ENCODE peak calls at places on chromosomes 5 and 9, in five cellular contexts. R is WTC11, T is lower leg skin, H is lower lobe of right lung, U is tibial nerve. A is an unnamed sample.

GRCh38 chr5:172909931-172910502 is 49.2 kb upstream of the RPL26L1 start:
- DNase-seq in U (no peak), R (no peak), T (no peak), H (no peak), A (no peak)

GRCh38 chr9:95104966-95105365 is 212.5 kb downstream of the FANCC start:
- DNase-seq in U (no peak), H (peak), R (no peak), T (no peak), A (no peak)

GRCh38 chr9:130766031-130766903 is 68.8 kb upstream of the ABL1 start:
- DNase-seq in R (no peak), H (no peak), T (peak), U (no peak), A (no peak)

GRCh38 chr5:68320094-68320986 is 104.8 kb downstream of the PIK3R1 start:
- DNase-seq in R (no peak), T (no peak), H (no peak), U (no peak), A (no peak)

GRCh38 chr5:55303238-55303690 is 4.2 kb downstream of the DHX29 start:
- DNase-seq in T (no peak), U (no peak), R (no peak), H (peak), A (no peak)

GRCh38 chr9:35689601-35690446 is at the start of gene TPM2:
- DNase-seq in U (peak), T (peak), H (peak), R (peak), A (peak)

GRCh38 chr9:129185991-129186390 is 7.9 kb upstream of the IER5L start:
- DNase-seq in H (no peak), U (no peak), R (no peak), T (no peak), A (no peak)

GRCh38 chr9:134976403-134976802 is 58.7 kb upstream of the FCN1 start:
- DNase-seq in R (no peak), T (no peak), H (no peak), U (no peak), A (no peak)

GRCh38 chr9:4258321-4259093 is 41.4 kb downstream of the GLIS3 start:
- DNase-seq in T (no peak), U (no peak), H (no peak), R (no peak), A (no peak)

GRCh38 chr9:14313951-14314423 is at the start of gene NFIB:
- DNase-seq in R (peak), U (no peak), T (peak), H (peak), A (peak)

GRCh38 chr9:84512493-84512892 is 157.0 kb upstream of the NTRK2 start:
- DNase-seq in U (no peak), H (no peak), T (no peak), R (no peak), A (no peak)

GRCh38 chr5:42666821-42667325 is 89.7 kb upstream of the CCDC152 start:
- DNase-seq in T (no peak), R (no peak), H (no peak), U (no peak), A (no peak)

GRCh38 chr9:27382308-27382707 is 85.4 kb upstream of the EQTN start:
- DNase-seq in R (no peak), H (no peak), T (no peak), U (no peak), A (no peak)

GRCh38 chr5:131068893-131069643 is 96.0 kb downstream of the HINT1 start:
- DNase-seq in U (no peak), H (no peak), R (no peak), T (no peak), A (peak)

GRCh38 chr5:87588316-87588715 is 175.6 kb upstream of the CCNH start:
- DNase-seq in U (no peak), T (no peak), H (no peak), R (no peak), A (no peak)

GRCh38 chr5:111968459-111968858 is 211.5 kb upstream of the NREP start:
- DNase-seq in R (no peak), T (no peak), H (no peak), U (no peak), A (no peak)

GRCh38 chr9:125638646-125639045 is 68.4 kb downstream of the MAPKAP1 start:
- DNase-seq in U (no peak), R (no peak), H (no peak), T (no peak), A (no peak)

GRCh38 chr5:176646707-176647029 is 616 bp upstream of the TSPAN17 start:
- DNase-seq in T (no peak), U (no peak), H (no peak), R (no peak), A (no peak)

GRCh38 chr5:14204785-14205321 is 61.7 kb downstream of the TRIO start:
- DNase-seq in T (peak), U (peak), H (peak), R (no peak), A (no peak)

GRCh38 chr9:69097053-69097452 is 61.5 kb downstream of the FXN start:
- DNase-seq in T (no peak), U (no peak), R (no peak), H (no peak), A (no peak)

GRCh38 chr5:2374703-2375102 is 376.8 kb downstream of the IRX2 start:
- DNase-seq in R (no peak), U (no peak), H (no peak), T (peak), A (no peak)

GRCh38 chr9:134375011-134375390 is 48.7 kb downstream of the RXRA start:
- DNase-seq in H (peak), R (no peak), U (peak), T (no peak), A (no peak)

GRCh38 chr5:140174472-140175366 is at the start of gene CYSTM1:
- DNase-seq in T (peak), U (peak), R (peak), H (peak), A (peak)
- TF ChIP-seq CTCF in T (no peak), U (no peak), R (no peak), H (no peak), A (no peak)

GRCh38 chr9:137277329-137278041 is at the start of gene TOR4A:
- DNase-seq in U (peak), T (peak), H (peak), R (peak), A (peak)
- TF ChIP-seq CTCF in U (no peak), T (no peak), H (peak), R (no peak), A (peak)

DNA sequence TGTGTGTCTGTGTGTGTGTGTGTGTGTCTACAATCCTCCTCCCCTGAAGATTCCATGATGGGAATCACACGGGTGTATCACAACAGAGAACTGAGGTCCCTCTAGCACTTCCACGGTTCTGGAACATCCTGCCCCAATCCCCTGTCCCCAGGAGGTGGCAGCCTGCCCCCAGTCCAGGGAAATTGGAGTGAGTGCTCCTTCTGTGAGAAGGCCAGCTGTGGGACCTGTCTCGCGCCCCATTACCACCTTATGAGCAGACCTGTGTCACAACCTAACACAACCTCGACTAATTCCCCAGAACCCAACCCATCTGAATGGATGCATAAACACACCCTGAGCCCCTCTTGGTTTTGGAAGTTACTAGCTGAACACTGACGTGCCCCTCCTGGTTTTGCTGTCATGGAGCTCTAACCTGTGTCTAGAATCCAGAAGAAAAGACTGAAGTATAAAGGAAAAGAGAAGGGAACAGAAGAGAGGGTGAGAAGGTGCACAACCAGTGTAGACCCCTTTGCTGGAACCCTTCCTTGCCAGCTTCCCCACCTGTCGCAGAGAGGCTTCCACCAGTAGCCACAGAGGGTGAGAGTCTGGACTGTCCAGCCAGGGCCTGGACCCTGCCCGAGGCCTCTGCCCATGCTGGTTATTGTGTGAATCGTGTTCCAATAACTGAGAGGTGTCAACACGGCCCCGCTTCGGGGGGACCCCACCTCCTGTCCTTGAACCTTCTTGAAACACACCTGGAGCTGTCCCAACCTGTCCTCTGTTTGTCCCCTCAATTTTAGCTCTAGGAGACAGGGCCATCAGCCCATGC is 3.4 kb downstream of the BTNL9 start:
- DNase-seq in R (no peak), U (no peak), T (peak), H (no peak), A (no peak)
- TF ChIP-seq CTCF in R (no peak), U (no peak), T (no peak), H (no peak), A (no peak)

GRCh38 chr5:75156585-75156984 is 80.1 kb downstream of the ANKRD31 start:
- DNase-seq in H (no peak), U (no peak), T (no peak), R (no peak), A (no peak)
- TF ChIP-seq CTCF in H (no peak), U (no peak), T (no peak), R (no peak), A (no peak)

DNA sequence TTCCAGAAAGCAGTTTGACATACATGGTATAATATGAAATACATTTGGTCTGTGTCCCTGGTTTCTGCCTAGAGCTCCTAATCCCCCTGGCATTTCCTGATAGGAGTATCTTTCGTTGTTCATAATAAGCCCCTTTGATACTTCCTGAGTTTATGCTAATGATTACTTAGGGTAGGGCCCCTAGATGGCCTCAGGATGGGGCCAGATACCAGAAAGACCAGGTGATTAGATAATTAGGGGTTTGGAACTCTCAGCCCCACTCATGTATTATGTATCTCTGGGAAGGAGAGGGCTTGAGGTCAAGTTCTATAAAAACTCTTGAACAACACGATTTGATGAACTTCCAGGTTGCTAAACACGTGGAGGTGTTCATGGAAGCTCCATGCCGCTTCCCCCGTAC is 163.3 kb upstream of the ZNF608 start:
- DNase-seq in U (no peak), T (no peak), H (no peak), R (no peak), A (no peak)
- TF ChIP-seq CTCF in U (no peak), T (no peak), H (no peak), R (no peak), A (no peak)

GRCh38 chr9:105194234-105194633 is 50.2 kb upstream of the SLC44A1 start:
- DNase-seq in T (no peak), R (no peak), H (no peak), U (no peak), A (no peak)

GRCh38 chr9:105195259-105195658 is 49.2 kb upstream of the SLC44A1 start:
- DNase-seq in U (no peak), H (no peak), T (no peak), R (no peak), A (no peak)

GRCh38 chr9:105193560-105193959 is 50.9 kb upstream of the SLC44A1 start:
- DNase-seq in T (no peak), U (no peak), R (no peak), H (no peak), A (no peak)

GRCh38 chr9:105198023-105198422 is 46.4 kb upstream of the SLC44A1 start:
- DNase-seq in R (no peak), U (no peak), H (no peak), T (no peak), A (no peak)

GRCh38 chr9:105198763-105199339 is 45.6 kb upstream of the SLC44A1 start:
- DNase-seq in T (no peak), H (no peak), R (no peak), U (no peak), A (no peak)
- TF ChIP-seq CTCF in T (no peak), H (no peak), R (no peak), U (no peak), A (no peak)

A was measured in GM20000.